ENCODE peak calls at places on chromosome 16, in ten cellular contexts. L, O, C, P, N, A, G, V, Q and I are unnamed samples.

GRCh38 chr16:50580180-50580771 is 32.1 kb downstream of the NKD1 start:
- DNase-seq in L (no peak), O (no peak), C (no peak), P (no peak), N (no peak), A (no peak), G (no peak), V (no peak), Q (no peak), I (no peak)

GRCh38 chr16:58487566-58488351 is 12.2 kb upstream of the NDRG4 start:
- DNase-seq in L (peak; percentile 56), O (peak; percentile 78), C (peak; percentile 79), P (peak; percentile 84), N (peak; percentile 90), A (peak; percentile 87), G (peak; percentile 91), V (peak; percentile 66), Q (peak; percentile 86), I (peak; percentile 77)

GRCh38 chr16:76278976-76279375 is 1.8 kb downstream of the CNTNAP4 start:
- DNase-seq in L (no peak), O (no peak), C (peak; percentile 54), P (no peak), N (no peak), A (peak; percentile 26), G (no peak), V (peak; percentile 70), Q (no peak), I (no peak)

GRCh38 chr16:25052161-25052511 is 37.0 kb upstream of the ARHGAP17 start:
- DNase-seq in L (no peak), O (no peak), C (no peak), P (no peak), N (no peak), A (no peak), G (no peak), V (no peak), Q (no peak), I (no peak)

GRCh38 chr16:77273-77806 is 685 bp upstream of the MPG start:
- DNase-seq in L (no peak), O (no peak), C (peak; percentile 85), P (peak; percentile 39), N (peak; percentile 53), A (peak; percentile 73), G (peak; percentile 71), V (peak; percentile 79), Q (no peak), I (peak; percentile 62)

GRCh38 chr16:19003935-19004334 is 20.2 kb downstream of the TMC7 start:
- DNase-seq in L (no peak), O (no peak), C (no peak), P (no peak), N (no peak), A (no peak), G (no peak), V (no peak), Q (no peak), I (no peak)

GRCh38 chr16:4494746-4495490 is 18.7 kb downstream of the HMOX2 start:
- DNase-seq in L (peak; percentile 81), O (no peak), C (peak; percentile 85), P (no peak), N (peak; percentile 55), A (peak; percentile 62), G (no peak), V (peak; percentile 80), Q (no peak), I (no peak)

GRCh38 chr16:48498761-48499600 is 111.0 kb downstream of the N4BP1 start:
- DNase-seq in L (no peak), O (peak; percentile 67), C (peak; percentile 85), P (no peak), N (peak; percentile 55), A (peak; percentile 54), G (no peak), V (peak; percentile 89), Q (no peak), I (no peak)

GRCh38 chr16:89455692-89456091 is 34.7 kb downstream of the ANKRD11 start:
- DNase-seq in L (no peak), O (no peak), C (no peak), P (no peak), N (no peak), A (no peak), G (no peak), V (no peak), Q (no peak), I (no peak)

GRCh38 chr16:89452925-89453324 is 37.4 kb downstream of the ANKRD11 start:
- DNase-seq in L (no peak), O (no peak), C (no peak), P (no peak), N (no peak), A (no peak), G (no peak), V (no peak), Q (no peak), I (no peak)

GRCh38 chr16:89455178-89455577 is 35.2 kb downstream of the ANKRD11 start:
- DNase-seq in L (no peak), O (no peak), C (no peak), P (no peak), N (no peak), A (no peak), G (no peak), V (no peak), Q (no peak), I (no peak)

GRCh38 chr16:89452241-89452640 is 38.1 kb downstream of the ANKRD11 start:
- DNase-seq in L (no peak), O (no peak), C (no peak), P (no peak), N (no peak), A (no peak), G (no peak), V (no peak), Q (no peak), I (no peak)

DNA sequence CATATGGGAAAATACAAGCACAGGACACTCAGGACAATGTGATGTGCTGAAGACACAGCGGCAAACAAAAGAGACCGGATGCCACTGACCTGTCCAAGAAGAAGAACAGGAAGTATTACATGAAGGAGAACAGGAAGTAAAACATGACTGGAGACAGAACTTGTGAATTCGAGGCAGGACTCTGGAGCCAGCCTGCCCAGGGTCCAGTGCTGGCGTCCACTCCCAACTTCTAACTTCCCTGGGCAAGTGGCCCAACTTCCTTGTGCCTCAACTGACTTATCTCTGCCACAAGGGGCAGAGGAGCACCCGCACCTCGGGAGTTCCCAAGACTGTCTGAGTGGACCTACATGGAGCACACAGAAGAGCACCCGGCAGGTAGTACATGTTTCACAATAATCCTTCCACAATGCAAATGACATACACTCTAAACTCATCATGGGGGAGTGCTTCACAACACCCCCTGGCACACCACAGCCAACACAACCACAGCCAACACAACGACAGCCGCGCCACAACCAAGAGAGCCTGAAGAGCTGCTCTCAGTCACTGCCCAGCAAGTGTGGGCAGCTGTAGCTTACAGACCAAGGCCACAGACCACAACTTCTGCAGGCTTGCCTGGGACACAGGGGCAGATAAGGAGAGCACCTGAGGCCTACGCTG is 36.6 kb downstream of the ANKRD11 start:
- DNase-seq in L (no peak), O (no peak), C (peak; percentile 59), P (peak; percentile 51), N (no peak), A (peak; percentile 51), G (peak; percentile 29), V (peak; percentile 49), Q (no peak), I (no peak)
- TF ChIP-seq CTCF in L (peak; percentile 61), O (no peak), C (peak; percentile 38), P (no peak), N (peak; percentile 52), A (no peak), G (no peak), V (peak; percentile 38), Q (peak; percentile 11), I (no peak)

GRCh38 chr16:28180660-28181556 is 30.9 kb downstream of the XPO6 start:
- DNase-seq in L (no peak), O (no peak), C (peak; percentile 60), P (no peak), N (no peak), A (no peak), G (no peak), V (no peak), Q (no peak), I (no peak)

GRCh38 chr16:28172331-28172730 is 39.4 kb downstream of the XPO6 start:
- DNase-seq in L (no peak), O (no peak), C (no peak), P (no peak), N (no peak), A (no peak), G (no peak), V (no peak), Q (no peak), I (no peak)

GRCh38 chr16:28181557-28181914 is 30.2 kb downstream of the XPO6 start:
- DNase-seq in L (peak; percentile 51), O (no peak), C (peak; percentile 92), P (peak; percentile 35), N (peak; percentile 52), A (peak; percentile 71), G (no peak), V (peak; percentile 96), Q (no peak), I (no peak)

GRCh38 chr16:28179354-28179753 is 32.4 kb downstream of the XPO6 start:
- DNase-seq in L (no peak), O (no peak), C (no peak), P (no peak), N (no peak), A (no peak), G (no peak), V (no peak), Q (no peak), I (no peak)

DNA sequence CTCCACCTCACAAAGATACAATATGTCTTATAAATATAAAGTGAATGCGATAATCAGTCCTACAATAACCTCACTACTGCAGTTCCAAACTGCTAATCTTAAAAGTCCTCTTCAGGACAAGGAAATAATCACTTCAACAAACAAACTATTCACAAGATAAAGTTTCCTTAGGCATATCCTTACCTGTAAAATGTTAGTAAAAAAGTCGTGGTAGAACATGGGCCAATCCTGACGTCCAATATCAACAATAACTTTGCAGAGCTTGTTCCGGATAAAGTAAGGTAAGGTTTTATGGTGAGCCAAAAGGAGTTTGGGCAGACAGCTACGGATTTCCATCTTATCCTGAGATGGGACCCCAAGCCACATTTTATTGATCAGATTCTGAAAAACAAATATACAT is 36.0 kb downstream of the XPO6 start:
- DNase-seq in L (no peak), O (no peak), C (no peak), P (no peak), N (no peak), A (no peak), G (no peak), V (no peak), Q (no peak), I (no peak)
- TF ChIP-seq CTCF in L (no peak), O (no peak), C (no peak), P (no peak), N (no peak), A (no peak), G (no peak), V (no peak), Q (no peak), I (no peak)

DNA sequence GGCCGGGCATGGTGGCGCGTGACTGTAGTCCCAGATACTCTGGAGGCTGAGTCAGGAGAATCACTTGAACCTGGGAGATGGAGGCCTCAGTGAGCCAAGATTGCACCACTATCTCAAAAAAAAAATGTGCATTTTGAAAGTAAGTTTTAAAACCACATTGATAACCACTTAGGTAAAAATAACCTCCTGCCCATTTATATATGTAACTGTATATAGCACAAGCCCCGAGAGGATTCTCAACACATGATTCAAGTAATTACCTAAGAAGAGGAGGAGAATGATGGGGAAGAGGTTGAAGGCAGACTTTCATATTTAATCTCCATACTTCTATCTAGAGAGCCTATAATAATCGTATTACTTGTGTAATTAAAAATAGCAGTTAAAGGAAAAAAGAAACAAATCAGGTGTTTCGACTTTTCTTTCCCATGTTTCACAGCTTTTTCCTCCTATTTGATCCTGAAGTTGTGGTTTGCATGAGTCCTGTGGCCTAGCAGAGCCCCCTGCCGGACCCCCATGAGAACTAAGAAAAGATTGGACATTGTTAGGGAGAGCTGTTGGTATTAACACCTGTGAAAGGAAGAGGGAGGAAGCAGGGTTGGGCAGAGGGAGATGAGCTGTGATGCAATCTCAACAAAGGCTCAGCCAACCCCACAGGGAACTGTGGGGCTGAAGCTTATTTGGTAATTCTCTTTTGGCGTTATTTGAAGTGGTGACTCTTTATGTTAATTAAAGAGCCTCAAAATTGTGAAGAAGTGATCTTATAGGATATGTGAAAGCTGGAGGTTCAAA is 22.1 kb downstream of the PMFBP1 start:
- DNase-seq in L (no peak), O (no peak), C (no peak), P (no peak), N (no peak), A (no peak), G (no peak), V (no peak), Q (no peak), I (no peak)
- TF ChIP-seq CTCF in L (no peak), O (no peak), C (no peak), P (no peak), N (no peak), A (no peak), G (no peak), V (no peak), Q (peak; percentile 34), I (no peak)

GRCh38 chr16:68097895-68098294 is 12.7 kb downstream of the NFATC3 start:
- DNase-seq in L (no peak), O (no peak), C (no peak), P (no peak), N (no peak), A (no peak), G (no peak), V (no peak), Q (no peak), I (no peak)
- TF ChIP-seq CTCF in L (no peak), O (no peak), C (no peak), P (no peak), N (no peak), A (no peak), G (no peak), V (no peak), Q (no peak), I (no peak)